ENCODE peak calls at places on chromosome 10, in six cellular contexts. One of them, this sample, is unnamed.

GRCh38 chr10:52318822-52319464 is 4.9 kb downstream of the DKK1 start:
- DNase-seq in left ventricle myocardium inferior: no peak
- DNase-seq in tibial artery: no peak
- DNase-seq in GM06990: no peak
- DNase-seq in epithelial cell of esophagus: peak
- DNase-seq in activated CD8-positive, alpha-beta T cell treated with anti-CD3 and anti-CD28 coated beads for 36 hours: no peak
- DNase-seq in this sample: no peak

GRCh38 chr10:78742730-78743615 is 325.8 kb upstream of the ZMIZ1 start:
- DNase-seq in left ventricle myocardium inferior: no peak
- DNase-seq in tibial artery: no peak
- DNase-seq in GM06990: no peak
- DNase-seq in epithelial cell of esophagus: no peak
- DNase-seq in activated CD8-positive, alpha-beta T cell treated with anti-CD3 and anti-CD28 coated beads for 36 hours: peak
- DNase-seq in this sample: no peak

GRCh38 chr10:36266923-36267322 is 624.8 kb upstream of the FZD8 start:
- DNase-seq in left ventricle myocardium inferior: no peak
- DNase-seq in tibial artery: no peak
- DNase-seq in GM06990: no peak
- DNase-seq in epithelial cell of esophagus: peak
- DNase-seq in activated CD8-positive, alpha-beta T cell treated with anti-CD3 and anti-CD28 coated beads for 36 hours: no peak
- DNase-seq in this sample: no peak

GRCh38 chr10:45220985-45221384 is 94.4 kb downstream of the OR13A1 start:
- DNase-seq in left ventricle myocardium inferior: no peak
- DNase-seq in tibial artery: no peak
- DNase-seq in GM06990: no peak
- DNase-seq in epithelial cell of esophagus: no peak
- DNase-seq in activated CD8-positive, alpha-beta T cell treated with anti-CD3 and anti-CD28 coated beads for 36 hours: no peak
- DNase-seq in this sample: no peak

GRCh38 chr10:127550861-127551260 is 1.8 kb downstream of the NPS start:
- DNase-seq in left ventricle myocardium inferior: no peak
- DNase-seq in tibial artery: no peak
- DNase-seq in GM06990: no peak
- DNase-seq in epithelial cell of esophagus: peak
- DNase-seq in activated CD8-positive, alpha-beta T cell treated with anti-CD3 and anti-CD28 coated beads for 36 hours: no peak
- DNase-seq in this sample: no peak

GRCh38 chr10:18650618-18651017 is 769 bp downstream of the NSUN6 start:
- DNase-seq in left ventricle myocardium inferior: no peak
- DNase-seq in tibial artery: no peak
- DNase-seq in GM06990: no peak
- DNase-seq in epithelial cell of esophagus: no peak
- DNase-seq in activated CD8-positive, alpha-beta T cell treated with anti-CD3 and anti-CD28 coated beads for 36 hours: no peak
- DNase-seq in this sample: no peak

GRCh38 chr10:74822583-74823089 is 3.8 kb upstream of the KAT6B start:
- DNase-seq in left ventricle myocardium inferior: no peak
- DNase-seq in tibial artery: no peak
- DNase-seq in GM06990: no peak
- DNase-seq in epithelial cell of esophagus: peak
- DNase-seq in activated CD8-positive, alpha-beta T cell treated with anti-CD3 and anti-CD28 coated beads for 36 hours: no peak
- DNase-seq in this sample: no peak

GRCh38 chr10:63414481-63415260 is 51.1 kb downstream of the JMJD1C start:
- DNase-seq in left ventricle myocardium inferior: no peak
- DNase-seq in tibial artery: no peak
- DNase-seq in GM06990: no peak
- DNase-seq in epithelial cell of esophagus: peak
- DNase-seq in activated CD8-positive, alpha-beta T cell treated with anti-CD3 and anti-CD28 coated beads for 36 hours: no peak
- DNase-seq in this sample: no peak

GRCh38 chr10:112793197-112793921 is 156.7 kb upstream of the TCF7L2 start:
- DNase-seq in left ventricle myocardium inferior: no peak
- DNase-seq in tibial artery: no peak
- DNase-seq in GM06990: no peak
- DNase-seq in epithelial cell of esophagus: peak
- DNase-seq in activated CD8-positive, alpha-beta T cell treated with anti-CD3 and anti-CD28 coated beads for 36 hours: no peak
- DNase-seq in this sample: no peak

GRCh38 chr10:61760943-61761824 is 98.5 kb downstream of the CABCOCO1 start:
- DNase-seq in left ventricle myocardium inferior: no peak
- DNase-seq in tibial artery: no peak
- DNase-seq in GM06990: no peak
- DNase-seq in epithelial cell of esophagus: peak
- DNase-seq in activated CD8-positive, alpha-beta T cell treated with anti-CD3 and anti-CD28 coated beads for 36 hours: no peak
- DNase-seq in this sample: no peak

GRCh38 chr10:110861930-110862677 is 9.6 kb upstream of the PDCD4 start:
- DNase-seq in left ventricle myocardium inferior: no peak
- DNase-seq in tibial artery: no peak
- DNase-seq in GM06990: no peak
- DNase-seq in epithelial cell of esophagus: peak
- DNase-seq in activated CD8-positive, alpha-beta T cell treated with anti-CD3 and anti-CD28 coated beads for 36 hours: no peak
- DNase-seq in this sample: no peak

GRCh38 chr10:103678104-103678526 is 177.3 kb downstream of the SH3PXD2A start:
- DNase-seq in left ventricle myocardium inferior: peak
- DNase-seq in tibial artery: peak
- DNase-seq in GM06990: peak
- DNase-seq in epithelial cell of esophagus: peak
- DNase-seq in activated CD8-positive, alpha-beta T cell treated with anti-CD3 and anti-CD28 coated beads for 36 hours: peak
- DNase-seq in this sample: peak

GRCh38 chr10:123301077-123301875 is 147.1 kb downstream of the BUB3 start:
- DNase-seq in left ventricle myocardium inferior: peak
- DNase-seq in tibial artery: no peak
- DNase-seq in GM06990: peak
- DNase-seq in epithelial cell of esophagus: peak
- DNase-seq in activated CD8-positive, alpha-beta T cell treated with anti-CD3 and anti-CD28 coated beads for 36 hours: no peak
- DNase-seq in this sample: peak
- TF ChIP-seq CTCF in left ventricle myocardium inferior: no peak
- TF ChIP-seq CTCF in tibial artery: no peak
- TF ChIP-seq CTCF in GM06990: no peak
- TF ChIP-seq CTCF in epithelial cell of esophagus: no peak
- TF ChIP-seq CTCF in activated CD8-positive, alpha-beta T cell treated with anti-CD3 and anti-CD28 coated beads for 36 hours: no peak
- TF ChIP-seq CTCF in this sample: no peak

GRCh38 chr10:7972367-7972766 is 82.1 kb upstream of the GATA3 start:
- DNase-seq in left ventricle myocardium inferior: no peak
- DNase-seq in tibial artery: no peak
- DNase-seq in GM06990: no peak
- DNase-seq in epithelial cell of esophagus: no peak
- DNase-seq in activated CD8-positive, alpha-beta T cell treated with anti-CD3 and anti-CD28 coated beads for 36 hours: no peak
- DNase-seq in this sample: no peak
- TF ChIP-seq CTCF in left ventricle myocardium inferior: no peak
- TF ChIP-seq CTCF in tibial artery: no peak
- TF ChIP-seq CTCF in GM06990: no peak
- TF ChIP-seq CTCF in epithelial cell of esophagus: no peak
- TF ChIP-seq CTCF in activated CD8-positive, alpha-beta T cell treated with anti-CD3 and anti-CD28 coated beads for 36 hours: no peak
- TF ChIP-seq CTCF in this sample: no peak

DNA sequence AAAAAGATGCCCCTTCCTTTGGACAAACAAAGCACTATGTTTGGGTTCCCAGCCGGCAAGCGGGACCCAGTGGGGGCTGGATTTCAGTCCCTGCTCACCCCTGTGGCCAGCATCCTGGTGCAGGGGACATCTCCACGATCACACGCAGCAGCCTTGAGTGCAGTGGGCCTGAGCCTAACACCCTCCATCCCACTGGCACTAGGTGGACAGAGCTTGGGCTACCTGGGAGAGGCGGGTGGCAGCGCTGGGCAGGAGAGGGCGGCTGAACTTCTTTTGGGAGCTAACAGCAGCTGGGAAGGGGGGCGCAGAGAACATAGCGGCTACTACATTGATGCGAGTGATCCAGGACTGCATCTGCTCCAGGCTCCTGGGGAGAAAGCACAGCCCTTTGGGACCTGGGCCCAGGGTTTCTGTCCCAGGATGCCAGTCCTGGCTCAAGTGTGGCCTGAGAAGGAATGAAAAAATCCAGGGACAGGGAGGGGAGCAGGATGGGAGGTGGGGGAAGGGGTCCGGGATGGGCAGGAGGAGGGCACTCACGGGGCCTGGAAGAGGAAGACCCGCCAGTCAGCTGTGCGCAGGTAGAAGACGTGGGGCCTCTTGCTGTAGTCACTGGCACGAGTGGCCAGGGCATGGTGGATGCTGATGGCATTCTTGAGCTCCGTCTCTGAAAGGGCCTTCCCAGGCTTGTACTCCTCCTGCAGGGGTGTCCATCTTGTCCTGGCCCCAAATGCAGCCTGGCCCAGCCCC is 9.0 kb downstream of the NFKB2 start:
- DNase-seq in left ventricle myocardium inferior: no peak
- DNase-seq in tibial artery: no peak
- DNase-seq in GM06990: no peak
- DNase-seq in epithelial cell of esophagus: no peak
- DNase-seq in activated CD8-positive, alpha-beta T cell treated with anti-CD3 and anti-CD28 coated beads for 36 hours: peak
- DNase-seq in this sample: no peak
- TF ChIP-seq CTCF in left ventricle myocardium inferior: no peak
- TF ChIP-seq CTCF in tibial artery: no peak
- TF ChIP-seq CTCF in GM06990: no peak
- TF ChIP-seq CTCF in epithelial cell of esophagus: no peak
- TF ChIP-seq CTCF in activated CD8-positive, alpha-beta T cell treated with anti-CD3 and anti-CD28 coated beads for 36 hours: no peak
- TF ChIP-seq CTCF in this sample: no peak

GRCh38 chr10:11910102-11910501 is 86.9 kb downstream of the PROSER2 start:
- DNase-seq in left ventricle myocardium inferior: no peak
- DNase-seq in tibial artery: no peak
- DNase-seq in GM06990: no peak
- DNase-seq in epithelial cell of esophagus: no peak
- DNase-seq in activated CD8-positive, alpha-beta T cell treated with anti-CD3 and anti-CD28 coated beads for 36 hours: no peak
- DNase-seq in this sample: no peak

GRCh38 chr10:11908536-11908935 is 85.4 kb downstream of the PROSER2 start:
- DNase-seq in left ventricle myocardium inferior: no peak
- DNase-seq in tibial artery: no peak
- DNase-seq in GM06990: no peak
- DNase-seq in epithelial cell of esophagus: no peak
- DNase-seq in activated CD8-positive, alpha-beta T cell treated with anti-CD3 and anti-CD28 coated beads for 36 hours: no peak
- DNase-seq in this sample: no peak

GRCh38 chr10:11908991-11909390 is 85.8 kb downstream of the PROSER2 start:
- DNase-seq in left ventricle myocardium inferior: no peak
- DNase-seq in tibial artery: no peak
- DNase-seq in GM06990: no peak
- DNase-seq in epithelial cell of esophagus: no peak
- DNase-seq in activated CD8-positive, alpha-beta T cell treated with anti-CD3 and anti-CD28 coated beads for 36 hours: no peak
- DNase-seq in this sample: no peak

GRCh38 chr10:11909618-11910017 is 86.5 kb downstream of the PROSER2 start:
- DNase-seq in left ventricle myocardium inferior: no peak
- DNase-seq in tibial artery: no peak
- DNase-seq in GM06990: no peak
- DNase-seq in epithelial cell of esophagus: no peak
- DNase-seq in activated CD8-positive, alpha-beta T cell treated with anti-CD3 and anti-CD28 coated beads for 36 hours: no peak
- DNase-seq in this sample: no peak

DNA sequence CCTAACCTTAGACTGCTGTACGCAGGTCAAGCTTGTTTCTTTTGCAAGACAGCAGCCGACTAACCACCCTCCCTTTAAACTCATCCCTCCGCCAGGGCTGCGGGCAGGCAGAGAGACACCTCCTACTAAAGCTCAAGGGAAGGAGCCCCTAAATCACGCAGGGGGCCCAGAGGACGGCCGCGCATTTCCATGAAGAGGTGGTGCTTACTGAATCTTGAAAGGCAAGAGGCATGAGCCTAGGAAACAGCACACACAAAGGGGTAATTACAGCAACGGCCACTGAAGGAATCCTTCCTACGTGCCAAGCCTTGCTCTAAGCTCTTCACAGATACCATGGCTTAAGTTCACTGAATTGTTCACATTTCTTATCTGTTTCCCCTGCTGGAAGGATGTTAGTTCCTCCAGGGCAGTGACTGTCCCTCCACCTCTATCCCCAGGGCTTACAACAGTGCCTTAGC is 90.1 kb downstream of the PROSER2 start:
- DNase-seq in left ventricle myocardium inferior: no peak
- DNase-seq in tibial artery: no peak
- DNase-seq in GM06990: no peak
- DNase-seq in epithelial cell of esophagus: no peak
- DNase-seq in activated CD8-positive, alpha-beta T cell treated with anti-CD3 and anti-CD28 coated beads for 36 hours: no peak
- DNase-seq in this sample: no peak
- TF ChIP-seq CTCF in left ventricle myocardium inferior: no peak
- TF ChIP-seq CTCF in tibial artery: no peak
- TF ChIP-seq CTCF in GM06990: no peak
- TF ChIP-seq CTCF in epithelial cell of esophagus: no peak
- TF ChIP-seq CTCF in activated CD8-positive, alpha-beta T cell treated with anti-CD3 and anti-CD28 coated beads for 36 hours: no peak
- TF ChIP-seq CTCF in this sample: no peak

GRCh38 chr10:70832852-70833542 is 17.2 kb downstream of the SGPL1 start:
- DNase-seq in left ventricle myocardium inferior: no peak
- DNase-seq in tibial artery: no peak
- DNase-seq in GM06990: no peak
- DNase-seq in epithelial cell of esophagus: peak
- DNase-seq in activated CD8-positive, alpha-beta T cell treated with anti-CD3 and anti-CD28 coated beads for 36 hours: no peak
- DNase-seq in this sample: no peak

GRCh38 chr10:70832236-70832635 is 16.5 kb downstream of the SGPL1 start:
- DNase-seq in left ventricle myocardium inferior: no peak
- DNase-seq in tibial artery: no peak
- DNase-seq in GM06990: no peak
- DNase-seq in epithelial cell of esophagus: no peak
- DNase-seq in activated CD8-positive, alpha-beta T cell treated with anti-CD3 and anti-CD28 coated beads for 36 hours: no peak
- DNase-seq in this sample: no peak

GRCh38 chr10:70835895-70836294 is 20.1 kb downstream of the SGPL1 start:
- DNase-seq in left ventricle myocardium inferior: no peak
- DNase-seq in tibial artery: no peak
- DNase-seq in GM06990: no peak
- DNase-seq in epithelial cell of esophagus: peak
- DNase-seq in activated CD8-positive, alpha-beta T cell treated with anti-CD3 and anti-CD28 coated beads for 36 hours: no peak
- DNase-seq in this sample: no peak

GRCh38 chr10:70836319-70836718 is 20.6 kb downstream of the SGPL1 start:
- DNase-seq in left ventricle myocardium inferior: no peak
- DNase-seq in tibial artery: no peak
- DNase-seq in GM06990: no peak
- DNase-seq in epithelial cell of esophagus: no peak
- DNase-seq in activated CD8-positive, alpha-beta T cell treated with anti-CD3 and anti-CD28 coated beads for 36 hours: no peak
- DNase-seq in this sample: no peak

DNA sequence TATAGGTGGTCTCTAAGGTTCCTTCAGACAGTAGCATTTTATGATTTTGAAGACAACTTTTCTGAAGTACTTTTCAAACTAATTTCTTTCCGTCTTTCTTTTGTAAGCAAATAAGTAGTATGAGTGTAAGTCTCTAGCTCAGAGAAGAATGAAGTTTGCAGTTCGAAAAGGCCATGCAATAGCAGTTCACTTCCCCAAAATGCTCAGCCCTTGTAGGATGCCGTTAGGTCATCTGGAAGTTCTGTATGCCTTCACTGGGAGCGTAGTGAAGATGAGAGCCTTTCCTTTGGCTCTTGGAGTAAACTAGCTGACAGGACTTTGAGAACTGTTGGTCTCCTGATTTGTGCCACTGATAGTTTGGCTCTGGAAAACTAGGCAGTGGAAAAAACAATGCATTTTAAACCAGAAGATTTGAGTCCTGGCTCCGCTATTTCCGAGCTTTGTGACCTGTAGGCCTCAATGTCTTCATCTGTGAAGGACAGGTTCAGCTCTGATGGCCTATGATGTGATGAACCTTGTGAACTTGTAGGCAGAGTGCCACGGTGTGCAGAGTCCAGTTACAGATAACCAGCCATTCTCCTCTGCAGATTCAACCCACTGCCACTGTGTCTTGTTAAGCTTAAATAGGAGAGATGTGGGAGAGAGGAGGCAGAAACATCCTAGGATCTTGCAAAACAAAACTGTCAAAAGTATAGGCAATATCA is 18.9 kb downstream of the SGPL1 start:
- DNase-seq in left ventricle myocardium inferior: no peak
- DNase-seq in tibial artery: no peak
- DNase-seq in GM06990: no peak
- DNase-seq in epithelial cell of esophagus: no peak
- DNase-seq in activated CD8-positive, alpha-beta T cell treated with anti-CD3 and anti-CD28 coated beads for 36 hours: no peak
- DNase-seq in this sample: no peak
- TF ChIP-seq CTCF in left ventricle myocardium inferior: no peak
- TF ChIP-seq CTCF in tibial artery: no peak
- TF ChIP-seq CTCF in GM06990: no peak
- TF ChIP-seq CTCF in epithelial cell of esophagus: no peak
- TF ChIP-seq CTCF in activated CD8-positive, alpha-beta T cell treated with anti-CD3 and anti-CD28 coated beads for 36 hours: no peak
- TF ChIP-seq CTCF in this sample: no peak

This sample was measured in heart right ventricle.